ENCODE peak calls at places on chromosomes 7 and 10, in six cellular contexts. A, Z, V, C, I and W are unnamed samples. For H3K36me3, the result is how much of the 10 kb centered on the place peaks cover.

GRCh38 chr10:112728118-112728963 is 221.7 kb upstream of the TCF7L2 start:
- DNase-seq in A (no peak), Z (no peak), V (no peak), C (no peak), I (no peak), W (no peak)

GRCh38 chr7:4249241-4249640 is 432.9 kb upstream of the FOXK1 start:
- DNase-seq in A (no peak), Z (no peak), V (no peak), C (no peak), I (no peak), W (no peak)

GRCh38 chr10:66928791-66929190 is 3.0 kb downstream of the LRRTM3 start:
- DNase-seq in A (no peak), Z (no peak), V (no peak), C (no peak), I (no peak), W (no peak)

GRCh38 chr10:104254493-104255243 is at the start of gene GSTO1:
- DNase-seq in A (peak), Z (peak), V (peak), C (peak), I (peak), W (peak)

GRCh38 chr7:1894906-1895663 is 225.0 kb downstream of the ELFN1 start:
- DNase-seq in A (no peak), Z (no peak), V (no peak), C (no peak), I (no peak), W (peak)

GRCh38 chr7:99374121-99375064 is at the start of gene ARPC1B:
- DNase-seq in A (peak), Z (peak), V (peak), C (peak), I (peak), W (peak)

GRCh38 chr10:5648494-5649457 is 17.6 kb downstream of the ASB13 start:
- DNase-seq in A (no peak), Z (no peak), V (no peak), C (peak), I (no peak), W (no peak)

GRCh38 chr7:87933953-87934698 is at the start of gene ADAM22:
- DNase-seq in A (peak), Z (peak), V (peak), C (peak), I (peak), W (peak)

GRCh38 chr10:119829429-119829828 is 43.2 kb downstream of the MCMBP start:
- DNase-seq in A (no peak), Z (no peak), V (no peak), C (peak), I (no peak), W (no peak)

GRCh38 chr7:137642467-137642866 is 204.3 kb downstream of the DGKI start:
- DNase-seq in A (no peak), Z (peak), V (no peak), C (no peak), I (peak), W (no peak)

GRCh38 chr7:101846006-101846405 is 28.6 kb downstream of the CUX1 start:
- DNase-seq in A (no peak), Z (no peak), V (peak), C (no peak), I (no peak), W (no peak)
- H3K36me3 ChIP-seq in A (under half), Z (under half), V (under half), C (under half), I (under half), W (under half)

GRCh38 chr7:139797607-139798006 is 19.8 kb upstream of the HIPK2 start:
- DNase-seq in A (no peak), Z (peak), V (no peak), C (no peak), I (no peak), W (no peak)

GRCh38 chr7:139799586-139799985 is 21.8 kb upstream of the HIPK2 start:
- DNase-seq in A (no peak), Z (no peak), V (no peak), C (no peak), I (no peak), W (no peak)

GRCh38 chr7:139798221-139798620 is 20.4 kb upstream of the HIPK2 start:
- DNase-seq in A (no peak), Z (no peak), V (no peak), C (peak), I (no peak), W (no peak)

GRCh38 chr7:139804571-139804970 is 24.5 kb upstream of the TBXAS1 start:
- DNase-seq in A (no peak), Z (no peak), V (no peak), C (no peak), I (no peak), W (no peak)

GRCh38 chr7:139798892-139799291 is 21.1 kb upstream of the HIPK2 start:
- DNase-seq in A (no peak), Z (no peak), V (no peak), C (no peak), I (no peak), W (no peak)
- TF ChIP-seq CTCF in A (no peak), Z (no peak), V (no peak), C (no peak), I (no peak), W (no peak)

DNA sequence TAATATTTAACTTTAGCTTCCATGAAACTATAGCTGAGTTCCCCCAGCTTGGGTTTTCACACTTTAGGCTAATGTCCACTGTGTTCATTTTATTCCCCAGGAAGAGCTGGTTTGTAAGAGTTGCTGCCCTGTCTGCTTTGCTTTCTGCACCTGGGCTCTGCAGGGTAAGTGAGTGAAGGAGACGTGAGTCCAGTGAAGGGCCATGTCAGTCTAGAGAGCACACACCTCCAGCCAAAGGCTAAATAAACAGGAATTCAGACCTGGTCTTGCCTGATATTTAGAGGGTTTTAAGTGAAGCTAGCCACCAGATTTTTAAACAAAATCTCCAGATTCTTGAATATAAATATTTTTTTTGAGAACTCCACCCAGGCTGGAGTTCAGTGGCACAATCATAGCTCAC is 24.5 kb upstream of the FZD1 start:
- DNase-seq in A (no peak), Z (no peak), V (no peak), C (no peak), I (no peak), W (no peak)
- H3K36me3 ChIP-seq in A (under half), Z (under half), V (under half), C (under half), I (under half), W (under half)

GRCh38 chr10:70956029-70956759 is 67.8 kb upstream of the PCBD1 start:
- DNase-seq in A (peak), Z (no peak), V (no peak), C (peak), I (no peak), W (peak)
- TF ChIP-seq CTCF in A (peak), Z (no peak), V (no peak), C (peak), I (no peak), W (peak)

DNA sequence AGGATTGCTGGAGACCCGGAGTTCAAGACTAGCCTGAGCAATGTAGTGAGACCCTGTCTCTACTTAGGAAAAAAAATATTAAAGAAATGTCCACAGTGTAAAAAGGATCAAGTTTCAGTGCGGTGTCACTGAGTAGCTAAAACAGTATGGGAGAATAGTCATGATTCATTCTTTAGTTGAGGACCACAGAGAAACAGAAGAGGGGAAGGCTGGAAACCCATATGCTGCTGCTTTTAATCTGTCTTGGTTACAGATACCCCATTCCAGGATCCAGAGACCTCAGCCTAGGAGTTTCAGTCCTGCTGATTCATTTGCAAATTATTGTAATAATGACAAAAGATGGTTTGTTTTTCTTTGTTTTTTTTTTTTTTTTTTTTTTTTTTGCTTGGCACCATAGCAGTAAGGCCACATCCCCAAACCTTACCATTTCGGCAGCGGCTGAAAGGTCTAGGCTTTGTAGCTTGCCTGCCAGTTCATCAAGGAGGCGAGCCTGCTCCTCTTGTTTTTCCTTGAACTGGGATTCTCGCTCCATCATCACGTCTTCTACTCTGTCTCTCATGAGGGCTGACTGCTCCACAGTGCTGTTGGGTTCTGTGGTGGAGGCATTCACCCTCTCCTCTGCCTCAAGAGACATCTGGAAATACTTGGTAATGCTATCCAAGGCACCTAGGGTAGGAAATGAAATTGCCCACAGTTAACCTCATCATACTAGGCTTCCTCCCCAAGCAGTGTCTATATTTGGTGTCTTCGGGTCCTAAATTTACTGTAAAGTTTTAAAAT is 44.2 kb downstream of the DLD start:
- DNase-seq in A (no peak), Z (peak), V (no peak), C (peak), I (no peak), W (no peak)
- H3K36me3 ChIP-seq in A (under half), Z (under half), V (under half), C (under half), I (under half), W (half or more)

DNA sequence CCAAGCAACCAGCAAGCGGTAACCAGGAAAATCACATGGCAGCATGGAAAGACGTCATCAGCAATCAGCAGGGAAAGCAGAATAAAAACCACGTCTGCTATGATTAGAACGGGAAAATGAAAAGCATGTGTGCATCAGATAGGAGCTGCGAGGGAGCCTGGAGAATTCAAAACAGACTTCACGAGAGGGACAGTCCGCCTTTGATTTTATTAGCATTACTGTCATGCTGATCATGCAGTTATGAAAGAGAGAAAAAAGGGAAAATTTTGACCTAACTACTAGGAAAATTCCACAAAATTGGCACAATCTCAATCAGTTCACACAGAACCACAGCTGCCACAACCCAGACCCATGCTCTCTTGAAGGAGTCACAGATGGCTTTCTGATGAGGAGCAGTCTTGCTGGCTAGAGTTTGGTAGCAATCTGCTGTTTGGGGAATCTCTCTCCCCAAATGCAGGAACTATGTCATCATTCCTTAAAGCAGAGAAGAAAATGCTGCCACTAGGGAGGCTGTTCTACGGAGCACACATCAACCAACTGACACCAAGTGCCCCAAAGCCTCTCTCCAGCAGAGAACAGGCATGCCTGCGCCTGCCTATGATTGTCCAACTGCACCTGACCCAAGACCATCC is 295.9 kb downstream of the TNS3 start:
- DNase-seq in A (no peak), Z (no peak), V (peak), C (peak), I (no peak), W (no peak)
- TF ChIP-seq CTCF in A (no peak), Z (no peak), V (no peak), C (no peak), I (no peak), W (no peak)

GRCh38 chr7:70782729-70783290 is 349.1 kb upstream of the GALNT17 start:
- DNase-seq in A (no peak), Z (no peak), V (no peak), C (no peak), I (no peak), W (no peak)

GRCh38 chr7:70787275-70787674 is 344.7 kb upstream of the GALNT17 start:
- DNase-seq in A (no peak), Z (no peak), V (no peak), C (no peak), I (no peak), W (no peak)

GRCh38 chr7:70786076-70786475 is 345.9 kb upstream of the GALNT17 start:
- DNase-seq in A (no peak), Z (no peak), V (no peak), C (no peak), I (no peak), W (no peak)

GRCh38 chr7:70787772-70788171 is 344.2 kb upstream of the GALNT17 start:
- DNase-seq in A (no peak), Z (no peak), V (no peak), C (no peak), I (no peak), W (no peak)

GRCh38 chr7:70785427-70785826 is 346.5 kb upstream of the GALNT17 start:
- DNase-seq in A (no peak), Z (no peak), V (no peak), C (no peak), I (peak), W (no peak)
- H3K36me3 ChIP-seq in A (under half), Z (under half), V (under half), C (half or more), I (under half), W (half or more)

GRCh38 chr7:71650653-71651337 is 518.9 kb downstream of the GALNT17 start:
- DNase-seq in A (no peak), Z (no peak), V (no peak), C (no peak), I (no peak), W (no peak)
- TF ChIP-seq CTCF in A (no peak), Z (no peak), V (no peak), C (no peak), I (no peak), W (no peak)

GRCh38 chr7:107754642-107755041 is 10.7 kb downstream of the CBLL1 start:
- DNase-seq in A (no peak), Z (no peak), V (no peak), C (no peak), I (no peak), W (no peak)
- H3K36me3 ChIP-seq in A (under half), Z (under half), V (under half), C (half or more), I (half or more), W (half or more)

DNA sequence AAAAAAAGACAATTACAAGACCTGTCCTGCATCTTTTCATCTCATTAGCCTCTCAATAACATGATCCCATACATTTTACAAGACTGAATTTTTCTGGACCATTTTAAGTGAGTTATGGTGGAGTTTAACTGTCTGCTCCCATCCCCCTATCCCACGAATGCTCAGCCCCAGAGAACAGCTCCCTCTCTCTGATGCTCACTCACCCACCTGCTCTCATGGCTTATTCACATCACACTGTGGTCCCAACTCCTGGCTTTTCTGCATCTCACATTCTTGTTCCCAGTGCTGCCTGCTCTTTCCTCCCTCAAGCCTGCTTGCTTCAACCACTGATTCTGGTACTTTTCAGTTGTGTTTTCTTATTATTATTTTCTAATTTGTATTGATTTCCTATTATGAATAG is 20.4 kb upstream of the CCSER2 start:
- DNase-seq in A (no peak), Z (peak), V (no peak), C (no peak), I (no peak), W (no peak)
- TF ChIP-seq CTCF in A (no peak), Z (no peak), V (no peak), C (no peak), I (no peak), W (no peak)